ENCODE peak calls at places on chromosomes 11 and 22, in six cellular contexts. Q is Caco-2, K is GM12864, O is fibroblast of pulmonary artery, W is AG04450, D is HCT116. F is an unnamed sample.
A peak's percentile ranks its signal among the peaks of the same experiment; 100 is the strongest.

GRCh38 chr11:112440518-112440917 is 179.9 kb upstream of the PLET1 start:
- DNase-seq in Q (no peak), K (no peak), O (no peak), W (no peak), D (peak; percentile 13), F (no peak)

GRCh38 chr11:118715245-118715807 is 35.9 kb upstream of the TREH start:
- DNase-seq in Q (peak; percentile 74), K (no peak), O (peak; percentile 55), W (no peak), D (no peak), F (no peak)

GRCh38 chr11:124586247-124586860 is 16.6 kb downstream of the OR8A1 start:
- DNase-seq in Q (peak; percentile 59), K (no peak), O (peak; percentile 80), W (peak; percentile 23), D (peak; percentile 44), F (peak; percentile 16)

GRCh38 chr22:26464312-26464711 is 19.3 kb downstream of the HPS4 start:
- DNase-seq in Q (no peak), K (no peak), O (peak; percentile 29), W (no peak), D (no peak), F (no peak)

GRCh38 chr11:69572861-69573260 is 68.1 kb upstream of the CCND1 start:
- DNase-seq in Q (no peak), K (no peak), O (no peak), W (no peak), D (no peak), F (no peak)

GRCh38 chr22:48581821-48582469 is 1245.7 kb downstream of the BRD1 start:
- DNase-seq in Q (no peak), K (no peak), O (peak; percentile 0), W (no peak), D (no peak), F (no peak)

GRCh38 chr22:36900225-36900624 is 13.2 kb upstream of the CSF2RB start:
- DNase-seq in Q (no peak), K (no peak), O (no peak), W (no peak), D (no peak), F (no peak)

GRCh38 chr22:27438271-27438980 is 363.1 kb downstream of the MN1 start:
- DNase-seq in Q (no peak), K (no peak), O (no peak), W (no peak), D (no peak), F (no peak)

GRCh38 chr11:117618956-117619355 is 178.1 kb downstream of the DSCAML1 start:
- DNase-seq in Q (no peak), K (no peak), O (no peak), W (no peak), D (no peak), F (no peak)

GRCh38 chr11:64536997-64537396 is 54.0 kb upstream of the SLC22A12 start:
- DNase-seq in Q (no peak), K (no peak), O (no peak), W (no peak), D (no peak), F (no peak)

GRCh38 chr11:134574425-134574824 is 162.4 kb upstream of the B3GAT1 start:
- DNase-seq in Q (peak; percentile 17), K (no peak), O (no peak), W (no peak), D (no peak), F (no peak)

GRCh38 chr11:79458712-79459111 is 17.9 kb upstream of the TENM4 start:
- DNase-seq in Q (no peak), K (no peak), O (no peak), W (no peak), D (no peak), F (no peak)

GRCh38 chr11:45732343-45732742 is 66.9 kb upstream of the CHST1 start:
- DNase-seq in Q (no peak), K (no peak), O (no peak), W (no peak), D (no peak), F (no peak)

GRCh38 chr11:111301840-111302113 is 3.4 kb downstream of the POU2AF3 start:
- DNase-seq in Q (no peak), K (no peak), O (no peak), W (no peak), D (no peak), F (no peak)
- H3K4me3 ChIP-seq in Q (no peak overlapping the region), K (no peak overlapping the region), O (no peak overlapping the region), W (no peak overlapping the region), D (no peak overlapping the region), F (no peak overlapping the region)

GRCh38 chr11:73475549-73475948 is 99.3 kb downstream of the RELT start:
- DNase-seq in Q (no peak), K (no peak), O (no peak), W (no peak), D (no peak), F (no peak)
- H3K4me3 ChIP-seq in Q (no peak overlapping the region), K (no peak overlapping the region), O (no peak overlapping the region), W (no peak overlapping the region), D (no peak overlapping the region), F (no peak overlapping the region)

GRCh38 chr11:47467372-47467771 is 18.4 kb upstream of the RAPSN start:
- DNase-seq in Q (no peak), K (no peak), O (no peak), W (no peak), D (no peak), F (no peak)
- H3K4me3 ChIP-seq in Q (no peak overlapping the region), K (no peak overlapping the region), O (peak overlapping the region; percentile 31), W (no peak overlapping the region), D (no peak overlapping the region), F (no peak overlapping the region)

GRCh38 chr11:35133656-35134055 is 5.3 kb upstream of the CD44 start:
- DNase-seq in Q (no peak), K (no peak), O (no peak), W (no peak), D (no peak), F (no peak)
- H3K4me3 ChIP-seq in Q (no peak overlapping the region), K (no peak overlapping the region), O (no peak overlapping the region), W (no peak overlapping the region), D (no peak overlapping the region), F (no peak overlapping the region)

GRCh38 chr11:2932850-2933251 is 3.6 kb upstream of the PHLDA2 start:
- DNase-seq in Q (peak; percentile 36), K (no peak), O (no peak), W (no peak), D (no peak), F (peak; percentile 50)

GRCh38 chr11:2931771-2932738 is 2.8 kb upstream of the PHLDA2 start:
- DNase-seq in Q (peak; percentile 39), K (no peak), O (no peak), W (no peak), D (no peak), F (no peak)

GRCh38 chr11:2934611-2935239 is 5.5 kb upstream of the PHLDA2 start:
- DNase-seq in Q (peak; percentile 33), K (no peak), O (no peak), W (no peak), D (no peak), F (no peak)

GRCh38 chr11:2934057-2934550 is 4.9 kb upstream of the PHLDA2 start:
- DNase-seq in Q (peak; percentile 15), K (no peak), O (no peak), W (no peak), D (no peak), F (no peak)

DNA sequence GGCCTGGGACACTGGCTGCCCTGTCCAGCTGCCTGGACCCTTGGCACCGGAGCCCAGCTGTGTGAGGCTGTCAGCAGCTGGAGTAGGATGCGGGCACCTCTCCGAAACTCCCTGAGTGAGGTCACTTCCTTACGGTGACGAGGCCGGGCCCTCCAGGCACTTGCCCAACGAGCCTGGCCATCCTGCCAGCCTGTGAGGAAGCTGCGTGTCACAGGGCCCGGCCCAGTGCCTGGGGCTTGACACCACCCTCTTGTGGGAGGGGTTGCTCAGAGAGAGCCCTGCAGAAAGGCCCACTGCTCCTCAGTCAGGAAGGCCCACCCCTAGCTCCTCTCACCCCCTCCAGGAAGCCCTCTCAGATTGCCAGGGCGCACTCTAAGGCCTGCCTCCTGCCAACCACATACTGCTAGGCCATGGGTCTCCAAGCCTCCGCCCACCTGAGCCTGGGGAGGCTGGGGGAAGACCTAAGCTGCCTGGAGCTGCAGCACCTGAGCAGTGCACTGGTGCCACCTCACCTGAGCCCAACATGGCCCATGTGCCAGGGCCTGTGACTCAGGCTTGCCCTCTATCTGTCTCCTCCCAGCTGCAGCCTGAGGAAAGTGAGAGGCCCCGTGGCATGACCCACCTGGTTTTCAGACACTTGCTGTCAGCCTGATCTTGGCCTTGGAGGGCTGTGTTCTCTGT is 4.3 kb upstream of the PHLDA2 start:
- DNase-seq in Q (peak; percentile 37), K (no peak), O (peak; percentile 77), W (peak; percentile 24), D (peak; percentile 89), F (peak; percentile 66)
- H3K4me3 ChIP-seq in Q (no peak overlapping the region), K (no peak overlapping the region), O (no peak overlapping the region), W (no peak overlapping the region), D (peak overlapping the region; percentile 36), F (no peak overlapping the region)